ENCODE peak calls at places on chromosomes 5 and 9, in five cellular contexts. One of them, this sample, is unnamed.

GRCh38 chr9:76773051-76773450 is 8.8 kb downstream of the PCA3 start:
- DNase-seq in H9: no peak
- DNase-seq in H1: no peak
- DNase-seq in neuronal stem cell: no peak
- DNase-seq in mesenchymal stem cell: no peak
- DNase-seq in this sample: no peak

GRCh38 chr5:170623576-170624181 is 119.9 kb downstream of the KCNIP1 start:
- DNase-seq in H9: peak; percentile 84
- DNase-seq in neuronal stem cell: no peak
- DNase-seq in H1: no peak
- DNase-seq in mesenchymal stem cell: peak; percentile 61
- DNase-seq in this sample: peak; percentile 76

GRCh38 chr9:4519604-4520003 is 29.3 kb downstream of the SLC1A1 start:
- DNase-seq in H9: no peak
- DNase-seq in neuronal stem cell: no peak
- DNase-seq in mesenchymal stem cell: peak; percentile 18
- DNase-seq in H1: no peak
- DNase-seq in this sample: no peak

GRCh38 chr9:3331801-3332200 is 194.0 kb downstream of the RFX3 start:
- DNase-seq in mesenchymal stem cell: no peak
- DNase-seq in H1: no peak
- DNase-seq in neuronal stem cell: no peak
- DNase-seq in H9: no peak
- DNase-seq in this sample: no peak

GRCh38 chr5:43041669-43042175 is 1.6 kb upstream of the ANXA2R start:
- DNase-seq in H1: no peak
- DNase-seq in mesenchymal stem cell: peak; percentile 95
- DNase-seq in neuronal stem cell: no peak
- DNase-seq in H9: no peak
- DNase-seq in this sample: peak; percentile 80

GRCh38 chr9:112836394-112836793 is 54.3 kb downstream of the SLC46A2 start:
- DNase-seq in H9: no peak
- DNase-seq in H1: no peak
- DNase-seq in mesenchymal stem cell: no peak
- DNase-seq in neuronal stem cell: no peak
- DNase-seq in this sample: no peak

GRCh38 chr5:170809551-170809950 is 26.0 kb downstream of the GABRP start:
- DNase-seq in H9: peak; percentile 42
- DNase-seq in H1: peak; percentile 13
- DNase-seq in neuronal stem cell: peak; percentile 18
- DNase-seq in mesenchymal stem cell: peak; percentile 71
- DNase-seq in this sample: peak; percentile 27

GRCh38 chr5:143938230-143938629 is 126.3 kb downstream of the HMHB1 start:
- DNase-seq in neuronal stem cell: no peak
- DNase-seq in mesenchymal stem cell: no peak
- DNase-seq in H9: no peak
- DNase-seq in H1: no peak
- DNase-seq in this sample: no peak

GRCh38 chr5:116494784-116495480 is 79.7 kb downstream of the SEMA6A start:
- DNase-seq in neuronal stem cell: no peak
- DNase-seq in H1: no peak
- DNase-seq in mesenchymal stem cell: no peak
- DNase-seq in H9: no peak
- DNase-seq in this sample: no peak

GRCh38 chr9:99866398-99866797 is 40.1 kb upstream of the STX17 start:
- DNase-seq in neuronal stem cell: no peak
- DNase-seq in mesenchymal stem cell: no peak
- DNase-seq in H9: no peak
- DNase-seq in H1: no peak
- DNase-seq in this sample: peak; percentile 10

GRCh38 chr5:142915840-142916424 is 145.8 kb downstream of the ARHGAP26 start:
- DNase-seq in H1: peak; percentile 38
- DNase-seq in H9: peak; percentile 75
- DNase-seq in neuronal stem cell: peak; percentile 17
- DNase-seq in mesenchymal stem cell: peak; percentile 30
- DNase-seq in this sample: peak; percentile 69

GRCh38 chr5:123611407-123611709 is 99.4 kb downstream of the CSNK1G3 start:
- DNase-seq in H1: no peak
- DNase-seq in neuronal stem cell: no peak
- DNase-seq in mesenchymal stem cell: no peak
- DNase-seq in H9: no peak
- DNase-seq in this sample: no peak

GRCh38 chr5:117065800-117066199 is 491.2 kb upstream of the SEMA6A start:
- DNase-seq in mesenchymal stem cell: no peak
- DNase-seq in H9: no peak
- DNase-seq in neuronal stem cell: no peak
- DNase-seq in H1: no peak
- DNase-seq in this sample: no peak

GRCh38 chr5:158456756-158457155 is 597.8 kb upstream of the CLINT1 start:
- DNase-seq in H1: no peak
- DNase-seq in neuronal stem cell: no peak
- DNase-seq in H9: no peak
- DNase-seq in mesenchymal stem cell: peak; percentile 73
- DNase-seq in this sample: peak; percentile 28

GRCh38 chr5:137646761-137647160 is 89.1 kb downstream of the KLHL3 start:
- DNase-seq in H1: no peak
- DNase-seq in neuronal stem cell: no peak
- DNase-seq in H9: no peak
- DNase-seq in mesenchymal stem cell: no peak
- DNase-seq in this sample: no peak

GRCh38 chr5:32520995-32521394 is 64.4 kb upstream of the SUB1 start:
- DNase-seq in H1: no peak
- DNase-seq in mesenchymal stem cell: no peak
- DNase-seq in neuronal stem cell: no peak
- DNase-seq in H9: no peak
- DNase-seq in this sample: no peak

GRCh38 chr5:150163547-150164059 is 3.0 kb upstream of the CDX1 start:
- DNase-seq in H1: no peak
- DNase-seq in H9: peak; percentile 64
- DNase-seq in neuronal stem cell: no peak
- DNase-seq in mesenchymal stem cell: no peak
- DNase-seq in this sample: no peak

GRCh38 chr9:126945682-126946081 is 31.1 kb downstream of the RALGPS1 start:
- DNase-seq in mesenchymal stem cell: no peak
- DNase-seq in neuronal stem cell: no peak
- DNase-seq in H9: no peak
- DNase-seq in H1: no peak
- DNase-seq in this sample: peak; percentile 71

GRCh38 chr5:132483101-132483500 is 7.5 kb downstream of the IRF1 start:
- DNase-seq in H1: no peak
- DNase-seq in mesenchymal stem cell: no peak
- DNase-seq in neuronal stem cell: no peak
- DNase-seq in H9: no peak
- DNase-seq in this sample: no peak

DNA sequence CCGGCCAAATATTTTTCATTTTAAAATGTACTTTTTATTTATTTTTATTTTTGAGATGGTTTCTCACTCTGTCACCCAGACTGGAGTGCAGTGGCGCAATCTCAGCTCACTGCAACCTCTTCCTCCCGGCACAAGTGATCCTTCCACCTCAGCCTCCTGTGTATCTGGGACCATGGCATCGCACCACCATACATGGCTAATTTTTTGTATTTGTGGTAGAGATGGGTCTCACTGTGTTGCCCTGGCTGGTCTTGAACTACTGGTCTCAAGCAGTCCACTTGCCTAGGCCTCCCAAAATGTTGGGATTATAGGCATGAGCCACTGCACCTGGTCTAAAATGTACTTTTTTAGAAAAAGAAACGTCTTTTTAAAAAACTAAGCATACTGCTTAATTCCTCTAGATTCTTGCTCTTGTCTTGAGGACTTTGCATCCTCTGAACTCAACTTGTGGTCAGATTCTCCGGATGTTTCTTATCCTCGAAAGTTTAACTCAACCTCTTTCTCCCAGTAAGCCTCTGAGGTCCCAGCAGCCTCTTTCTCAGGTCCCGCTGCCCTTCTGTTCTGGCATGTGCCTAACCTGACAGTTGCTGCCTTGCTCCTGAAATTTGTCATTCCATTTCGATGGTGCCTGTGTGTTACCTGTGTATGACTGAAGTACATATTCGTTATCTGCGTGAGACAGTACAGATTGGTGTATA is 63.0 kb downstream of the TRIO start:
- DNase-seq in neuronal stem cell: no peak
- DNase-seq in mesenchymal stem cell: peak; percentile 75
- DNase-seq in H1: no peak
- DNase-seq in H9: no peak
- DNase-seq in this sample: no peak
- H3K4ac ChIP-seq in neuronal stem cell: no peak overlapping the region
- H3K4ac ChIP-seq in mesenchymal stem cell: peak overlapping the region; percentile 81
- H3K4ac ChIP-seq in H1: no peak overlapping the region
- H3K4ac ChIP-seq in H9: no peak overlapping the region
- H3K4ac ChIP-seq in this sample: peak overlapping the region; percentile 93

GRCh38 chr9:5917888-5918287 is 27.2 kb downstream of the MLANA start:
- DNase-seq in H9: no peak
- DNase-seq in neuronal stem cell: no peak
- DNase-seq in H1: no peak
- DNase-seq in mesenchymal stem cell: no peak
- DNase-seq in this sample: no peak

GRCh38 chr9:5917273-5917672 is 26.6 kb downstream of the MLANA start:
- DNase-seq in mesenchymal stem cell: no peak
- DNase-seq in H9: no peak
- DNase-seq in neuronal stem cell: no peak
- DNase-seq in H1: no peak
- DNase-seq in this sample: no peak

GRCh38 chr9:5918460-5918859 is 27.8 kb downstream of the MLANA start:
- DNase-seq in mesenchymal stem cell: no peak
- DNase-seq in neuronal stem cell: no peak
- DNase-seq in H9: no peak
- DNase-seq in H1: no peak
- DNase-seq in this sample: no peak

GRCh38 chr9:5910413-5911057 is 19.8 kb downstream of the MLANA start:
- DNase-seq in mesenchymal stem cell: no peak
- DNase-seq in H1: no peak
- DNase-seq in neuronal stem cell: no peak
- DNase-seq in H9: no peak
- DNase-seq in this sample: no peak

GRCh38 chr9:5915438-5915837 is 24.7 kb downstream of the MLANA start:
- DNase-seq in H1: no peak
- DNase-seq in H9: no peak
- DNase-seq in mesenchymal stem cell: no peak
- DNase-seq in neuronal stem cell: no peak
- DNase-seq in this sample: no peak
- H2BK12ac ChIP-seq in H1: no peak overlapping the region
- H2BK12ac ChIP-seq in H9: no peak overlapping the region
- H2BK12ac ChIP-seq in mesenchymal stem cell: no peak overlapping the region
- H2BK12ac ChIP-seq in neuronal stem cell: no peak overlapping the region
- H2BK12ac ChIP-seq in this sample: no peak overlapping the region

GRCh38 chr9:89954229-89954628 is 349.4 kb downstream of the GADD45G start:
- DNase-seq in H1: no peak
- DNase-seq in mesenchymal stem cell: no peak
- DNase-seq in H9: no peak
- DNase-seq in neuronal stem cell: no peak
- DNase-seq in this sample: no peak
- H3K4ac ChIP-seq in H1: no peak overlapping the region
- H3K4ac ChIP-seq in mesenchymal stem cell: no peak overlapping the region
- H3K4ac ChIP-seq in H9: no peak overlapping the region
- H3K4ac ChIP-seq in neuronal stem cell: no peak overlapping the region
- H3K4ac ChIP-seq in this sample: no peak overlapping the region

DNA sequence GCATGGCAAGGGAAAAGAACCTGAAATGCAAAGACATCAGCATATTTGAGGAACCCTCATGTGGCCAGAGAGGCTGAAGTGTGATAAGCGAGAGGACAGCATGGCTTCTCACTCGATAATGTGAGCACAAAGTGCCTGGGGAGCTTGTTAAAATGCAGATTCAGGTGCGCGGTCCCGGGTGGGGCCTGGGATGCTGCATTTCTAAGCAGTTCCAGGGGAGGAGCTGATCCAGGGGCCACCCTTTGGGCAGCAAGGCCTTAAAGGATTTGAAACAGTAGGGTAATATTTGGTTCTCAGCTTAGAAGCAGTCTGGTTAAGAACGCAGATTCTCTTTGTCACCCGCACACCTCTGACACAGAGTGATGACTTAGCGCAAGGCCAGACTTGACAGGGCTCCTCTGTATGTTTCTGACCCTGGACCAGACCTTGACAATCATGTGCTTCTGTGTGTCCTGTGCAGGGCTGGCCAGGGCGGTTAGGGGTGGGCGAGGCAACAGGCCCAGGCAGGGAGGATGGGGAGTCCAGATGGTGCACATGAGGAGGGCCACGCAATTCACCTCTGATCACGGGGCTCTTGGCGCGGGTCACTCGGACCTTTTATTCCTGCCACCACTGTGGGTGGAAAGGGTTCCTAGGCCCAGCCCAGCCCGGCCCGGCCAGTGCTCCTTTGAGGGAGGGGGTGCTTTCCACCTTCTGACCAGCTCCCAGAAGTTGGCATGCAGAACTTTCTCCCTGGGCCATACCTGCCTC is 62.8 kb upstream of the TBC1D2 start:
- DNase-seq in H9: no peak
- DNase-seq in neuronal stem cell: no peak
- DNase-seq in mesenchymal stem cell: no peak
- DNase-seq in H1: no peak
- DNase-seq in this sample: no peak
- H2BK12ac ChIP-seq in H9: no peak overlapping the region
- H2BK12ac ChIP-seq in neuronal stem cell: no peak overlapping the region
- H2BK12ac ChIP-seq in mesenchymal stem cell: no peak overlapping the region
- H2BK12ac ChIP-seq in H1: no peak overlapping the region
- H2BK12ac ChIP-seq in this sample: no peak overlapping the region

GRCh38 chr9:137077010-137077747 is at the start of gene UAP1L1:
- DNase-seq in H9: peak; percentile 72
- DNase-seq in H1: no peak
- DNase-seq in neuronal stem cell: no peak
- DNase-seq in mesenchymal stem cell: peak; percentile 72
- DNase-seq in this sample: peak; percentile 51
- H3K4ac ChIP-seq in H9: no peak within 1 kb of the TSS
- H3K4ac ChIP-seq in H1: peak within 1 kb of the TSS; percentile 91
- H3K4ac ChIP-seq in neuronal stem cell: no peak within 1 kb of the TSS
- H3K4ac ChIP-seq in mesenchymal stem cell: peak within 1 kb of the TSS; percentile 95
- H3K4ac ChIP-seq in this sample: no peak within 1 kb of the TSS